ENCODE peak calls at places on chromosomes 2 and 18, in four cellular contexts. One of them, this sample, is unnamed.

GRCh38 chr18:21538230-21538629 is 62.3 kb downstream of the ESCO1 start:
- DNase-seq in psoas muscle: no peak
- DNase-seq in H1: no peak
- DNase-seq in coronary artery: no peak
- DNase-seq in this sample: no peak

GRCh38 chr2:46535360-46535759 is 56.0 kb downstream of the TMEM247 start:
- DNase-seq in H1: no peak
- DNase-seq in psoas muscle: no peak
- DNase-seq in coronary artery: no peak
- DNase-seq in this sample: no peak

GRCh38 chr18:3581890-3582289 is 131.9 kb downstream of the TGIF1 start:
- DNase-seq in psoas muscle: no peak
- DNase-seq in coronary artery: no peak
- DNase-seq in H1: no peak
- DNase-seq in this sample: no peak

GRCh38 chr2:168277276-168277675 is 29.9 kb upstream of the STK39 start:
- DNase-seq in coronary artery: no peak
- DNase-seq in psoas muscle: no peak
- DNase-seq in H1: no peak
- DNase-seq in this sample: no peak

GRCh38 chr2:124339709-124340108 is 314.6 kb downstream of the CNTNAP5 start:
- DNase-seq in coronary artery: no peak
- DNase-seq in psoas muscle: no peak
- DNase-seq in H1: no peak
- DNase-seq in this sample: no peak

GRCh38 chr2:36819090-36819711 is 122.7 kb downstream of the VIT start:
- DNase-seq in coronary artery: no peak
- DNase-seq in psoas muscle: no peak
- DNase-seq in H1: no peak
- DNase-seq in this sample: no peak

GRCh38 chr18:54822872-54823845 is 5.1 kb upstream of the RAB27B start:
- DNase-seq in psoas muscle: no peak
- DNase-seq in H1: no peak
- DNase-seq in coronary artery: no peak
- DNase-seq in this sample: peak; percentile 95

GRCh38 chr2:30355306-30355705 is 91.7 kb upstream of the LCLAT1 start:
- DNase-seq in psoas muscle: no peak
- DNase-seq in H1: no peak
- DNase-seq in coronary artery: no peak
- DNase-seq in this sample: no peak

GRCh38 chr2:151766421-151767153 is 32.3 kb upstream of the NEB start:
- DNase-seq in H1: no peak
- DNase-seq in psoas muscle: no peak
- DNase-seq in coronary artery: no peak
- DNase-seq in this sample: no peak

GRCh38 chr2:14712091-14712490 is 79.6 kb downstream of the LRATD1 start:
- DNase-seq in H1: no peak
- DNase-seq in coronary artery: no peak
- DNase-seq in psoas muscle: no peak
- DNase-seq in this sample: peak; percentile 5

GRCh38 chr2:19228720-19229119 is 129.7 kb downstream of the OSR1 start:
- DNase-seq in psoas muscle: no peak
- DNase-seq in coronary artery: no peak
- DNase-seq in H1: peak; percentile 50
- DNase-seq in this sample: no peak

GRCh38 chr2:138779451-138780440 is at the start of gene NXPH2:
- DNase-seq in psoas muscle: no peak
- DNase-seq in coronary artery: no peak
- DNase-seq in H1: no peak
- DNase-seq in this sample: no peak

GRCh38 chr18:75221397-75221796 is 10.8 kb downstream of the TSHZ1 start:
- DNase-seq in psoas muscle: no peak
- DNase-seq in coronary artery: no peak
- DNase-seq in H1: no peak
- DNase-seq in this sample: peak; percentile 55

GRCh38 chr2:31269087-31269486 is 35.1 kb downstream of the EHD3 start:
- DNase-seq in coronary artery: no peak
- DNase-seq in psoas muscle: no peak
- DNase-seq in H1: no peak
- DNase-seq in this sample: no peak

GRCh38 chr2:216388046-216388884 is 16.0 kb upstream of the MARCHF4 start:
- DNase-seq in coronary artery: no peak
- DNase-seq in H1: no peak
- DNase-seq in psoas muscle: no peak
- DNase-seq in this sample: no peak

GRCh38 chr2:191688934-191689695 is 11.2 kb downstream of the NABP1 start:
- DNase-seq in H1: no peak
- DNase-seq in coronary artery: no peak
- DNase-seq in psoas muscle: no peak
- DNase-seq in this sample: peak; percentile 80

GRCh38 chr2:46177461-46178089 is 119.6 kb upstream of the EPAS1 start:
- DNase-seq in coronary artery: no peak
- DNase-seq in psoas muscle: no peak
- DNase-seq in H1: no peak
- DNase-seq in this sample: peak; percentile 32

GRCh38 chr2:36481709-36482108 is 116.3 kb downstream of the FEZ2 start:
- DNase-seq in psoas muscle: no peak
- DNase-seq in H1: no peak
- DNase-seq in coronary artery: no peak
- DNase-seq in this sample: no peak

GRCh38 chr2:234146087-234146826 is 95.8 kb downstream of the SPP2 start:
- DNase-seq in coronary artery: no peak
- DNase-seq in H1: no peak
- DNase-seq in psoas muscle: no peak
- DNase-seq in this sample: peak; percentile 86

GRCh38 chr2:119650206-119650605 is 28.8 kb upstream of the TMEM177 start:
- DNase-seq in coronary artery: no peak
- DNase-seq in psoas muscle: no peak
- DNase-seq in H1: no peak
- DNase-seq in this sample: no peak

DNA sequence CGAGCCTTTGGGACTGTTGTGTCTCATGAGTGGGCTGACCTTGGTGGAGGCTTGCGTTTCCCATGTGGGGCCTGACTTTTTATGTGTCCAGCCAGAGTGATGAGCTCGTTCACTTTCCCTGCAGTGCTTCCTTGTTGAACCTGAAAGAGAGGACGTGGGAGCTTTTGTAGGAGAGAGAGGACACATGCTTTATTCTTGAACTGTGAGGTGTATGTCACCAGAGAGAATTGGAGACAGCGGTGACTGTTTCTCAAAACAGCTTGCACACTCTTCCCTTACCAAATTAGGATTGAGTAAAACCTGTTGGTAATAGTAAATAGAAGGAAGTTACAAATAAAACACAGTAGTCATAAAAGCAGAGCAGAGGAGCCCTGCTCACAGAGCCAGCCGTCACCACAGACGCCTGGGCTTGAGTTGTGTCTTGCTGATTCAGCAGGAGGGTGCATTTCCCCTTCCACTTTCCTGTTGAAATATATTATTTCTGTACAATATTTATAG is 60.7 kb downstream of the INPP4A start:
- DNase-seq in H1: no peak
- DNase-seq in coronary artery: no peak
- DNase-seq in psoas muscle: no peak
- DNase-seq in this sample: no peak
- H3K4me3 ChIP-seq in H1: no peak overlapping the region
- H3K4me3 ChIP-seq in coronary artery: no peak overlapping the region
- H3K4me3 ChIP-seq in psoas muscle: no peak overlapping the region
- H3K4me3 ChIP-seq in this sample: no peak overlapping the region

GRCh38 chr2:241563981-241564595 is 5.5 kb downstream of the BOK start:
- DNase-seq in H1: no peak
- DNase-seq in psoas muscle: no peak
- DNase-seq in coronary artery: no peak
- DNase-seq in this sample: no peak

GRCh38 chr2:241563571-241563980 is 5.0 kb downstream of the BOK start:
- DNase-seq in coronary artery: no peak
- DNase-seq in H1: no peak
- DNase-seq in psoas muscle: no peak
- DNase-seq in this sample: no peak

GRCh38 chr2:241566468-241566867 is 7.9 kb downstream of the BOK start:
- DNase-seq in H1: no peak
- DNase-seq in coronary artery: no peak
- DNase-seq in psoas muscle: no peak
- DNase-seq in this sample: no peak

GRCh38 chr2:241564596-241565411 is 6.3 kb downstream of the BOK start:
- DNase-seq in coronary artery: no peak
- DNase-seq in H1: no peak
- DNase-seq in psoas muscle: no peak
- DNase-seq in this sample: no peak

DNA sequence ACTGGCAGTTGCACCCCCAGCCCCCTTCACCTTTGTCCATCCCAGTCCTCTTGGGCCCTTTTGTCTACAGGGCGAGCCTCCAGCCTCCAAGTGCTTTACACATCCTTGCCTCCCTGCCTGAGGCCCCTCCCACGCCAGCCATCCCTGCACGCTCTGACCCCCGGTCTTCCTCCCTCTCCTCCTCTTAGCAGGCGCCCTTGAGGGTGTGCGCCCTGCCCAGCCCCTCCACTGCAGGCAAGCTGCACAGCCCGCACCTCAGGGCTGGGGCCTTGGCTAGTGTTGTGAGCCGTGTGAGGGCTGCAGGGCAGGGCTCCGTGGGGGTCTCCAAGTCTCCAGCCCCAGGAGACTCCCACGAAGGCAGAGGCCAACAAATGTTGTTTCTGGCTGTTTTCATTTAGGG is 6.9 kb downstream of the BOK start:
- DNase-seq in psoas muscle: no peak
- DNase-seq in coronary artery: no peak
- DNase-seq in H1: no peak
- DNase-seq in this sample: no peak
- H3K4me3 ChIP-seq in psoas muscle: no peak overlapping the region
- H3K4me3 ChIP-seq in coronary artery: no peak overlapping the region
- H3K4me3 ChIP-seq in H1: no peak overlapping the region
- H3K4me3 ChIP-seq in this sample: no peak overlapping the region

DNA sequence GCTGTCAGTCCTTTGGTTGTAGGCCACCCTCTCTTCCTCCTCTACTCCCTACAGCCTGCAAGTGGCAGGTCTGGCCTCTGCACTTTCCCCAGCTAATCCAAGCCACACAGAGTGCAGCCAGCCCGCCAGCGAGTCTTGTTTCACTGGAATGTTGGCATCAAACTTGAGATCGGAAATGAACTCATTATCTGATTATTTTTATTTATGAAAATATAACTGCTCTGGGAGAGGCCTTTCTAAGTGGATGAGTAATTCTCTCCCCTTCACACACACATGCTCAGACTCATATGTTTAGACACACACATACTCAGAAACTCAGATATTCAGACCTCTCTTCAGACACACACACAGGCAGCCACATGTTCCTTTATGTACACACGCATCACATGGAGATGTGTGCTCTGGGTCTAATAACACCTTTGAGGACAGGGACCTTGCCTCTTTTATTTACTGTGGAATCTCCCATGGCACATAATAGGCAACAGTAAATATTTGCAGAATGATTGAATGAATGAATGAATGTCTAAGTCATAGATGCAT is 151.3 kb downstream of the ZFP36L2 start:
- DNase-seq in H1: no peak
- DNase-seq in coronary artery: peak; percentile 93
- DNase-seq in psoas muscle: peak; percentile 87
- DNase-seq in this sample: peak; percentile 98
- H3K4me3 ChIP-seq in H1: no peak overlapping the region
- H3K4me3 ChIP-seq in coronary artery: no peak overlapping the region
- H3K4me3 ChIP-seq in psoas muscle: no peak overlapping the region
- H3K4me3 ChIP-seq in this sample: no peak overlapping the region

GRCh38 chr2:157875720-157876065 is 437 bp downstream of the ACVR1 start:
- DNase-seq in coronary artery: no peak
- DNase-seq in psoas muscle: no peak
- DNase-seq in H1: no peak
- DNase-seq in this sample: peak; percentile 22

GRCh38 chr2:157876066-157876770 is at the start of gene ACVR1:
- DNase-seq in psoas muscle: peak; percentile 97
- DNase-seq in H1: peak; percentile 78
- DNase-seq in coronary artery: peak; percentile 96
- DNase-seq in this sample: peak; percentile 98

GRCh38 chr2:157874997-157875719 is 972 bp downstream of the ACVR1 start:
- DNase-seq in psoas muscle: peak; percentile 45
- DNase-seq in coronary artery: peak; percentile 76
- DNase-seq in H1: no peak
- DNase-seq in this sample: peak; percentile 87

GRCh38 chr2:157872791-157873190 is 3.3 kb downstream of the ACVR1 start:
- DNase-seq in psoas muscle: no peak
- DNase-seq in coronary artery: no peak
- DNase-seq in H1: no peak
- DNase-seq in this sample: no peak

DNA sequence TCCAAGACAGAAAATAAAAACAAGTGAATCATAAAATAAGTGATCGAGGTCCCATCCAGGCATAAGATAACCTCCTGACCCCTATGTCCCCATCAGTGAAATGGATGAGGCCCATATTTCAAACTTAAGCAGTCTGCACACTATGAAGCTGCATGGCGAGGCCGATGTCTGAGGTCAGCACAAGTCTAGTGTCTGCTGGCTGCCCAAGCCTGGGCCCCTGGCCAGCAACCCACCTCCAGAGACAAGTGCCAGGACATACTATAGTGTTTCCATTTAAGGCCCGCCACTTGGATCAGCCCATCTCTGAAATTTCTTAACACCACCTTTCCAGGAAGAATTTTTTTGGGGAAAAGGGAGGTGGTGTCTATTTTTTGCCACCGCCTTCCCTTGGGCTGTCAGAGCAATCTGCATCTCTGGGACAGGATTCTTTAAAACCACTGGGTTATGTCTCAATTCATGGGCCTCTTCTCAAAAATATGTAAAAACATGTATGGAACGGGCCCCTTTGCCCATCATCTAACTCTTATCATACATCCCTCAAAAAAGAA is 1.8 kb downstream of the ACVR1 start:
- DNase-seq in coronary artery: no peak
- DNase-seq in psoas muscle: peak; percentile 21
- DNase-seq in H1: no peak
- DNase-seq in this sample: no peak
- H3K4me3 ChIP-seq in coronary artery: peak overlapping the region; percentile 96
- H3K4me3 ChIP-seq in psoas muscle: peak overlapping the region; percentile 88
- H3K4me3 ChIP-seq in H1: no peak overlapping the region
- H3K4me3 ChIP-seq in this sample: peak overlapping the region; percentile 79

This sample was measured in astrocyte of the spinal cord.